ENCODE peak calls at places on chromosomes 11 and 22, in seven cellular contexts. S, D, V, B, E, K and A are unnamed samples. For H3K4me1, the result is how much of the 10 kb centered on the place peaks cover.

GRCh38 chr11:80958414-80958813 is 1517.6 kb upstream of the TENM4 start:
- DNase-seq in V (peak), K (no peak), B (no peak), D (peak), S (no peak), E (peak), A (no peak)

GRCh38 chr11:59102259-59102765 is 4.7 kb upstream of the FAM111B start:
- DNase-seq in S (no peak), E (peak), B (no peak), D (peak), K (peak), V (no peak), A (peak)

GRCh38 chr11:120712862-120713770 is 201.6 kb downstream of the GRIK4 start:
- DNase-seq in B (no peak), D (no peak), V (no peak), K (no peak), S (peak), E (no peak), A (no peak)

GRCh38 chr11:6622261-6623171 is 3.3 kb upstream of the TPP1 start:
- DNase-seq in B (no peak), V (no peak), E (no peak), D (no peak), K (no peak), S (peak), A (no peak)

GRCh38 chr11:13344818-13345217 is 67.2 kb downstream of the BMAL1 start:
- DNase-seq in B (no peak), S (no peak), D (no peak), E (no peak), V (no peak), K (no peak), A (no peak)

GRCh38 chr22:29375436-29376076 is 12.8 kb downstream of the AP1B1 start:
- DNase-seq in E (no peak), S (no peak), B (no peak), D (no peak), K (no peak), V (no peak), A (no peak)

GRCh38 chr22:43437871-43438475 is 26.2 kb downstream of the MPPED1 start:
- DNase-seq in E (no peak), D (no peak), S (no peak), V (no peak), B (no peak), K (no peak), A (no peak)

GRCh38 chr11:9626778-9627394 is 37.0 kb upstream of the SWAP70 start:
- DNase-seq in B (peak), S (no peak), K (peak), D (no peak), E (peak), V (no peak), A (no peak)

GRCh38 chr11:80085563-80085962 is 644.7 kb upstream of the TENM4 start:
- DNase-seq in E (no peak), K (no peak), D (no peak), V (no peak), S (no peak), B (no peak), A (no peak)

GRCh38 chr11:20000393-20001134 is 159.7 kb downstream of the DBX1 start:
- DNase-seq in D (no peak), V (no peak), K (peak), E (no peak), S (no peak), B (no peak), A (no peak)

GRCh38 chr22:30246962-30247376 is 410 bp upstream of the LIF start:
- DNase-seq in D (no peak), K (no peak), V (no peak), B (no peak), E (no peak), S (no peak), A (no peak)

GRCh38 chr22:37032535-37033460 is 13.3 kb downstream of the MPST start:
- DNase-seq in V (peak), D (no peak), B (peak), S (peak), E (peak), K (no peak), A (no peak)

GRCh38 chr11:31972623-31973022 is 118.3 kb upstream of the RCN1 start:
- DNase-seq in D (no peak), B (no peak), E (no peak), S (no peak), K (no peak), V (no peak), A (no peak)

GRCh38 chr11:13126430-13126829 is 117.3 kb downstream of the RASSF10 start:
- DNase-seq in E (peak), S (no peak), D (no peak), V (peak), B (no peak), K (no peak), A (no peak)

GRCh38 chr11:6263664-6264063 is 4.0 kb downstream of the CCKBR start:
- DNase-seq in E (no peak), D (no peak), S (no peak), B (no peak), V (no peak), K (no peak), A (no peak)

GRCh38 chr22:36365020-36365411 is 22.8 kb downstream of the MYH9 start:
- DNase-seq in D (peak), K (peak), V (peak), S (no peak), B (peak), E (peak), A (peak)

GRCh38 chr22:50581950-50582561 is 593 bp downstream of the CHKB start:
- DNase-seq in E (no peak), V (peak), S (no peak), D (no peak), K (no peak), B (no peak), A (no peak)

GRCh38 chr11:105588001-105588400 is 21.9 kb upstream of the GRIA4 start:
- DNase-seq in K (no peak), D (no peak), E (peak), S (no peak), V (peak), B (no peak), A (no peak)

GRCh38 chr11:87878373-87878779 is 296.9 kb downstream of the RAB38 start:
- DNase-seq in B (no peak), E (peak), D (peak), S (no peak), K (no peak), V (peak), A (no peak)

GRCh38 chr22:37162221-37163095 is 12.7 kb upstream of the IL2RB start:
- DNase-seq in S (no peak), K (no peak), V (no peak), D (no peak), E (no peak), B (no peak), A (no peak)

GRCh38 chr11:125071408-125071807 is 8.3 kb downstream of the SLC37A2 start:
- DNase-seq in B (peak), V (no peak), K (no peak), D (no peak), S (peak), E (no peak), A (no peak)

GRCh38 chr11:61439615-61440014 is 9.7 kb downstream of the SDHAF2 start:
- DNase-seq in S (no peak), B (no peak), E (no peak), V (no peak), D (no peak), K (no peak), A (no peak)

GRCh38 chr11:73280606-73281005 is 8.5 kb downstream of the P2RY6 start:
- DNase-seq in D (no peak), K (peak), E (no peak), V (no peak), B (no peak), S (no peak), A (peak)

GRCh38 chr11:125921042-125921441 is 16.7 kb downstream of the DDX25 start:
- DNase-seq in V (no peak), K (no peak), E (no peak), S (no peak), D (no peak), B (no peak), A (no peak)

GRCh38 chr11:75667268-75667830 is 1.5 kb downstream of the MAP6 start:
- DNase-seq in S (peak), V (no peak), E (peak), B (no peak), K (peak), D (peak), A (no peak)

GRCh38 chr11:28820296-28820989 is 712.3 kb downstream of the METTL15 start:
- DNase-seq in E (peak), V (peak), S (no peak), K (no peak), D (no peak), B (no peak), A (no peak)

GRCh38 chr22:37431811-37432707 is 4.8 kb upstream of the ELFN2 start:
- DNase-seq in B (no peak), K (no peak), S (no peak), D (peak), V (peak), E (peak), A (no peak)

GRCh38 chr11:33690290-33691050 is 10.2 kb downstream of the C11orf91 start:
- DNase-seq in B (peak), K (peak), D (no peak), V (peak), E (peak), S (peak), A (peak)

GRCh38 chr11:11864332-11864731 is 22.6 kb downstream of the USP47 start:
- DNase-seq in D (no peak), S (no peak), K (no peak), V (no peak), E (no peak), B (no peak), A (no peak)
- H3K4me1 ChIP-seq in D (under half), S (under half), K (under half), V (under half), E (under half), B (under half), A (under half)

GRCh38 chr11:3977078-3977477 is 117.5 kb upstream of the RRM1 start:
- DNase-seq in V (no peak), K (no peak), B (no peak), S (no peak), E (no peak), D (no peak), A (no peak)
- H3K4me3 ChIP-seq in V (no peak), K (no peak), B (no peak), S (no peak), E (no peak), D (no peak), A (no peak)

DNA sequence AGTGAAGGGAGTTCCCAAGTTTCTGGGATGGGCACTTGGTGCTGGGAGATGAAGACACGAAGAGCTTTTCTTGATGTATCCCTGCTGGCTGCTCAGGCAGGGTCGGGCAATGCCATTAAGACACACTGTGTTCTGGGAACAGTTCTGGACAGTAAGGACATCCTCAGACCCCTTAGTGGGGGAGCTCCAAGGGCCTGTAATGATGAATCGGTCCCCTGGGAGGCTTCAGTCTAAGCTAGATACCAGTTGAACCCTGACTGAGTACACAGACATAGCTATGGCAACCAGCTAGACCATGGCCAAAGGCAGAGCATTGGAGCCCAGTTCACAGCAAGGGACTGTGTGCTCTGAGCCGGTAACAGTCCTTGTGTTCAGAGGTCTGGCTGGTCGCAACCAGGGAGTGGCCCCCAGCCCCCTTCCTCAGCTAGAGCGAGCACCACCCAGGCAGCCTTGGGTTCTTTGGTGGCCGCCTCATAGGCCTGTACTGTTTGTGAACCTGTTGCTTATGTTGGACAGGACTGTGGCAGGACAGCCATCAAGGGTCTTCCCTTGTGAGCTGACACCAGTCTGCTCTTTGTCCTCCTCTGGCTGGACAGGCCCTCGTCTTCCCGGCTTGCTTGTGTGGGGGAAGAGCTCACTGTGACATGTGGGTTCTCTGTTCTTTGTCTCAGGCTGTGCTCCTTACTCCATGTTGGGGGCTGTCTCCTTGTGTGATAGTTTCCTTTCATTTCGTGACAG is 25.0 kb downstream of the MED15 start:
- DNase-seq in D (no peak), K (no peak), S (no peak), B (no peak), V (no peak), E (no peak), A (no peak)
- H3K4me1 ChIP-seq in D (under half), K (half or more), S (under half), B (under half), V (half or more), E (under half), A (under half)

GRCh38 chr11:78419327-78419726 is 1.7 kb upstream of the GAB2 start:
- DNase-seq in B (peak), K (peak), E (peak), S (peak), V (peak), D (peak), A (peak)
- H3K4me3 ChIP-seq in B (no peak), K (no peak), E (no peak), S (no peak), V (no peak), D (no peak), A (peak)

GRCh38 chr22:24059121-24059520 is 48.0 kb downstream of the CABIN1 start:
- DNase-seq in K (no peak), S (no peak), D (no peak), B (no peak), V (peak), E (peak), A (no peak)

GRCh38 chr22:24059793-24060192 is 48.7 kb downstream of the CABIN1 start:
- DNase-seq in V (peak), E (no peak), S (no peak), K (no peak), B (no peak), D (no peak), A (no peak)

GRCh38 chr22:24060375-24060788 is 49.3 kb downstream of the CABIN1 start:
- DNase-seq in E (peak), K (peak), V (peak), D (no peak), B (peak), S (no peak), A (no peak)

GRCh38 chr22:24063361-24063760 is 52.3 kb downstream of the CABIN1 start:
- DNase-seq in K (no peak), E (no peak), B (no peak), S (no peak), V (no peak), D (no peak), A (no peak)

GRCh38 chr22:24061124-24061684 is 50.1 kb downstream of the CABIN1 start:
- DNase-seq in D (no peak), V (no peak), K (no peak), S (no peak), E (no peak), B (no peak), A (no peak)
- H3K4me1 ChIP-seq in D (under half), V (under half), K (under half), S (under half), E (under half), B (under half), A (under half)

GRCh38 chr11:47551086-47551485 is 1.8 kb downstream of the CELF1 start:
- DNase-seq in S (no peak), V (no peak), E (peak), D (peak), K (no peak), B (no peak), A (no peak)
- H3K4me3 ChIP-seq in S (no peak), V (peak), E (no peak), D (peak), K (peak), B (peak), A (peak)

GRCh38 chr11:84887055-84887629 is 740.0 kb downstream of the DLG2 start:
- DNase-seq in B (no peak), D (no peak), E (no peak), K (no peak), S (no peak), V (no peak), A (no peak)

GRCh38 chr11:84890706-84891105 is 736.4 kb downstream of the DLG2 start:
- DNase-seq in D (no peak), S (no peak), B (no peak), V (peak), E (no peak), K (no peak), A (no peak)

GRCh38 chr11:84889556-84889955 is 737.6 kb downstream of the DLG2 start:
- DNase-seq in K (no peak), E (no peak), B (no peak), S (no peak), D (no peak), V (no peak), A (no peak)

GRCh38 chr11:84886344-84886743 is 740.8 kb downstream of the DLG2 start:
- DNase-seq in V (peak), E (no peak), K (peak), S (no peak), D (no peak), B (no peak), A (no peak)

DNA sequence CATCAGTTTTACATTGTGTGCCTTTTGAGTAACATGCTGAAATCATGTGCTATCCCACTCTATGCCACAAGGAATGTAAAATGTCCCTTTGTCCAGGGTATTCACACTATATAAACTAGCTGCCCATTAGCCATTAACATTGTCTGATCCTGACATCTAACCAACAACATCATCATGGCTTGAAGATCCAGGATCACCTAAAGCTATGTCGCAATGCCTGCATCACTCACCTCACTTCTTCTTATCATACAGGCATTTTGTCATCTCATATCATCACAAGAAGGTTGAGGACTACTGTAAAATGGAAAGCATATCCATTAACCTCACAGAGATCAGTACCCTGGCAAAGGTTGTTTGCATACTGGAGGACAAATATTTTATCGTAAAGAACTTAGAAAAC is 742.3 kb downstream of the DLG2 start:
- DNase-seq in K (no peak), B (no peak), E (no peak), V (no peak), D (no peak), S (no peak), A (no peak)
- H3K4me1 ChIP-seq in K (under half), B (under half), E (under half), V (under half), D (under half), S (under half), A (under half)